ENCODE peak calls at places on chromosomes 2 and 18, in four cellular contexts. One of them, this sample, is unnamed.

GRCh38 chr2:40487592-40487991 is 35.7 kb upstream of the SLC8A1 start:
- DNase-seq in sigmoid colon: no peak
- DNase-seq in A549: no peak
- DNase-seq in HCT116: no peak
- DNase-seq in this sample: no peak

GRCh38 chr2:80117401-80117800 is 187.2 kb downstream of the LRRTM1 start:
- DNase-seq in sigmoid colon: no peak
- DNase-seq in A549: no peak
- DNase-seq in HCT116: no peak
- DNase-seq in this sample: no peak

GRCh38 chr2:111671426-111672150 is 212.4 kb downstream of the ANAPC1 start:
- DNase-seq in sigmoid colon: peak; percentile 78
- DNase-seq in A549: no peak
- DNase-seq in HCT116: no peak
- DNase-seq in this sample: no peak

GRCh38 chr2:61356261-61356957 is 114.5 kb downstream of the USP34 start:
- DNase-seq in sigmoid colon: no peak
- DNase-seq in A549: no peak
- DNase-seq in HCT116: no peak
- DNase-seq in this sample: peak; percentile 29

GRCh38 chr2:224658776-224659175 is 57.4 kb downstream of the CCDC195 start:
- DNase-seq in sigmoid colon: no peak
- DNase-seq in A549: no peak
- DNase-seq in HCT116: no peak
- DNase-seq in this sample: no peak

GRCh38 chr2:215316336-215316735 is 4.5 kb downstream of the ATIC start:
- DNase-seq in sigmoid colon: no peak
- DNase-seq in A549: no peak
- DNase-seq in HCT116: no peak
- DNase-seq in this sample: no peak

GRCh38 chr2:215747244-215747620 is 266.1 kb downstream of the MREG start:
- DNase-seq in sigmoid colon: no peak
- DNase-seq in A549: no peak
- DNase-seq in HCT116: no peak
- DNase-seq in this sample: no peak

GRCh38 chr2:168912466-168913170 is 11.5 kb downstream of the G6PC2 start:
- DNase-seq in sigmoid colon: peak; percentile 64
- DNase-seq in A549: no peak
- DNase-seq in HCT116: no peak
- DNase-seq in this sample: no peak

GRCh38 chr18:74748809-74749208 is 151.1 kb downstream of the ZNF407 start:
- DNase-seq in sigmoid colon: no peak
- DNase-seq in A549: no peak
- DNase-seq in HCT116: no peak
- DNase-seq in this sample: no peak

GRCh38 chr2:36671731-36672130 is 24.8 kb upstream of the VIT start:
- DNase-seq in sigmoid colon: no peak
- DNase-seq in A549: no peak
- DNase-seq in HCT116: no peak
- DNase-seq in this sample: no peak

GRCh38 chr2:167935803-167936110 is 311.6 kb downstream of the STK39 start:
- DNase-seq in sigmoid colon: no peak
- DNase-seq in A549: no peak
- DNase-seq in HCT116: no peak
- DNase-seq in this sample: no peak

GRCh38 chr2:19540739-19541503 is 182.5 kb upstream of the OSR1 start:
- DNase-seq in sigmoid colon: no peak
- DNase-seq in A549: peak; percentile 34
- DNase-seq in HCT116: peak; percentile 56
- DNase-seq in this sample: no peak

GRCh38 chr2:37895135-37895534 is 30.0 kb upstream of the RMDN2 start:
- DNase-seq in sigmoid colon: no peak
- DNase-seq in A549: no peak
- DNase-seq in HCT116: no peak
- DNase-seq in this sample: no peak

GRCh38 chr2:101811226-101812015 is 113.9 kb downstream of the MAP4K4 start:
- DNase-seq in sigmoid colon: no peak
- DNase-seq in A549: no peak
- DNase-seq in HCT116: no peak
- DNase-seq in this sample: no peak

GRCh38 chr2:61758991-61759390 is 94.9 kb downstream of the FAM161A start:
- DNase-seq in sigmoid colon: no peak
- DNase-seq in A549: no peak
- DNase-seq in HCT116: no peak
- DNase-seq in this sample: no peak

GRCh38 chr18:47050468-47050867 is 15.0 kb upstream of the ELOA2 start:
- DNase-seq in sigmoid colon: no peak
- DNase-seq in A549: no peak
- DNase-seq in HCT116: peak; percentile 54
- DNase-seq in this sample: peak; percentile 52

GRCh38 chr18:54772081-54772480 is 56.2 kb upstream of the RAB27B start:
- DNase-seq in sigmoid colon: no peak
- DNase-seq in A549: no peak
- DNase-seq in HCT116: no peak
- DNase-seq in this sample: no peak

GRCh38 chr2:188561473-188561979 is 269.9 kb downstream of the GULP1 start:
- DNase-seq in sigmoid colon: peak; percentile 34
- DNase-seq in A549: no peak
- DNase-seq in HCT116: no peak
- DNase-seq in this sample: no peak

GRCh38 chr2:200156140-200156858 is 150.2 kb upstream of the SPATS2L start:
- DNase-seq in sigmoid colon: no peak
- DNase-seq in A549: peak; percentile 24
- DNase-seq in HCT116: no peak
- DNase-seq in this sample: peak; percentile 65

GRCh38 chr18:595068-595467 is 1.7 kb upstream of the CLUL1 start:
- DNase-seq in sigmoid colon: no peak
- DNase-seq in A549: no peak
- DNase-seq in HCT116: no peak
- DNase-seq in this sample: no peak

GRCh38 chr2:155309483-155309882 is 611.0 kb downstream of the KCNJ3 start:
- DNase-seq in sigmoid colon: no peak
- DNase-seq in A549: no peak
- DNase-seq in HCT116: no peak
- DNase-seq in this sample: no peak

GRCh38 chr2:42795871-42796301 is 3.5 kb upstream of the HAAO start:
- DNase-seq in sigmoid colon: no peak
- DNase-seq in A549: no peak
- DNase-seq in HCT116: no peak
- DNase-seq in this sample: no peak

GRCh38 chr2:217934321-217935131 is 68.3 kb downstream of the TNS1 start:
- DNase-seq in sigmoid colon: peak; percentile 93
- DNase-seq in A549: peak; percentile 55
- DNase-seq in HCT116: no peak
- DNase-seq in this sample: no peak

GRCh38 chr18:7393080-7393479 is 162.2 kb downstream of the LRRC30 start:
- DNase-seq in sigmoid colon: no peak
- DNase-seq in A549: no peak
- DNase-seq in HCT116: no peak
- DNase-seq in this sample: no peak

DNA sequence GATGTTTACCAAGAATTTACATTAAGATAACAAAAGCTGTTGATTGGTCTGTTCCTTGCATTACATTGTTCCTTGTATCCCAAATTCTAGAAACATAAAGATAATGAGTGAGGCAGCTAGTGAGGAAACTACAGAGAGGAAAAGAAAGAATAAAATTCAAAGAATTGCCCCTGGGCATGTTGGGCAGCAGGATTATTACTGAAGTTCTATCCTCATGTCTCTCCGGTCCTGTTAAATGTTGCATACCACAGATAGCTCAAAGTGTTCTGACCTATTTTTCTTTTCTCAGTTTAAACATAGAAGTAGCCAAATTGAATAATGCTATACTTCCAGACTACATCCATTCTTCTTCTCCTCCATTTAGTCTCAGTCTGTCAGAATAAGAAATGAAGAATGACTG is 58.2 kb upstream of the DYNC1I2 start:
- DNase-seq in sigmoid colon: no peak
- DNase-seq in A549: no peak
- DNase-seq in HCT116: no peak
- DNase-seq in this sample: no peak
- TF ChIP-seq POLR2A in sigmoid colon: no peak
- TF ChIP-seq POLR2A in A549: no peak
- TF ChIP-seq POLR2A in HCT116: no peak
- TF ChIP-seq POLR2A in this sample: no peak

GRCh38 chr2:55617160-55618024 is at the start of gene PPP4R3B:
- DNase-seq in sigmoid colon: peak; percentile 100
- DNase-seq in A549: peak; percentile 99
- DNase-seq in HCT116: peak; percentile 98
- DNase-seq in this sample: peak; percentile 100

GRCh38 chr2:55620123-55620779 is 2.8 kb upstream of the PPP4R3B start:
- DNase-seq in sigmoid colon: no peak
- DNase-seq in A549: no peak
- DNase-seq in HCT116: no peak
- DNase-seq in this sample: peak; percentile 40

GRCh38 chr2:55618649-55619055 is 1.2 kb upstream of the PPP4R3B start:
- DNase-seq in sigmoid colon: peak; percentile 74
- DNase-seq in A549: peak; percentile 81
- DNase-seq in HCT116: peak; percentile 54
- DNase-seq in this sample: peak; percentile 80

GRCh38 chr2:55618025-55618648 is 715 bp upstream of the PPP4R3B start:
- DNase-seq in sigmoid colon: no peak
- DNase-seq in A549: no peak
- DNase-seq in HCT116: no peak
- DNase-seq in this sample: peak; percentile 72

DNA sequence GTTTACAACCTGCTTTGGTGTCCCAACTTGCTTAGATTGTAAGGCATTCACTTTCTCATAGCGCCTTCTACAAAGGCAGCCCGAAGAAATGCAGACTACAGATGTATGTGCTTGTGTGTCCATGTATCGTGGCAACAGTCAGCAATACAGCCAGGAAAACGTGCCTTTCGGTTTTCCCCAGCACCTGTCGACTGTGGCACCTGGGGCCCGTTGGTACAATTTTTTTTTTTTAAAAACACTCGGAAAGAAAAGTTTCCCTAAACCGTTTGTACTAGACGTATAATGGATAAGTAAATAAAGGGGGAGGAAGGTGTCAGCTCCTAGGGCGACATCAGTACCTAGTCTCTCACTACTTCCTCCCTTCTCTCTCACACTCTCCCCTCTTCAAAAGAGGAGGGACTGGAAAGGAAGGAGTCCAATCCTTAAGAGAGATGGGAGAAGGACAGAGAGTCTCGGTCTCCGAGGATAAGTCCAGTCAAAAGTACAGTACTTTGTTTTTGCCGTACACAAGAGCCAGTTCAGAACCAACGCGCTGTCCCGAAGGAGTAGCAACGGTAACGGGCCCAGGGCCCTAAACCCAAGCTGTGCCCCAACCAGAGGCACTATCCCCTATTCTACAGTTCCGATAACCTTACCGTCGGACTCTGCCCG is 788 bp downstream of the PPP4R3B start:
- DNase-seq in sigmoid colon: no peak
- DNase-seq in A549: peak; percentile 53
- DNase-seq in HCT116: no peak
- DNase-seq in this sample: peak; percentile 82
- TF ChIP-seq POLR2A in sigmoid colon: no peak
- TF ChIP-seq POLR2A in A549: no peak
- TF ChIP-seq POLR2A in HCT116: no peak
- TF ChIP-seq POLR2A in this sample: no peak

DNA sequence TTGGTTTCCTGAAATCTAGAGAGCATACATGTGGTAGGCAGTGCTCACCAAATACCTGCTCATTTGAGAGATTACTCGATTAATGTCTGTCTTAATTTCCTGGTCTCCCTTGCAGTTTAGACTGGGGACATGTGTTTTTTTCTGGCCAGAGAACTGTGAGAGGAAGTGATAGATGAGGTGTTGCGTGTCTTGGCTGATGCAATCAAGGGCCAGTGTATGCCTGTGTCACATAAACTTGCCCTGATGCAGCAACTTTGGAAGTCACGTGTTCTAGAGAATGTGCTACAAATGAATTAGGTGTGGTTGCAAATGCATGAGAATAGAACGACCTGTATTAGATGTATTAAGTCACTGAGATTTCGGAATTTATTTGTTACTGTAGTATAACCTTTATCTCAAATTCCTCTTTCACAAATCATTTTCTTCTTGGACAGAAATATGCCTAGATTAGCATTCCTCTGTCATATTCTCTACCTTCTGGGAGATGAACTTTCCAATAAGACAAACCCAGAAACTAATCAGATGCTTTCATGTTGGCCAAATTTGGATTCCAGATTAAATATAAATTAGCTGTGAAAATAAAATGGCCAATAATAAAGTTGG is 9.9 kb upstream of the IL1A start:
- DNase-seq in sigmoid colon: peak; percentile 69
- DNase-seq in A549: peak; percentile 31
- DNase-seq in HCT116: peak; percentile 49
- DNase-seq in this sample: peak; percentile 84
- TF ChIP-seq POLR2A in sigmoid colon: no peak
- TF ChIP-seq POLR2A in A549: no peak
- TF ChIP-seq POLR2A in HCT116: no peak
- TF ChIP-seq POLR2A in this sample: no peak

DNA sequence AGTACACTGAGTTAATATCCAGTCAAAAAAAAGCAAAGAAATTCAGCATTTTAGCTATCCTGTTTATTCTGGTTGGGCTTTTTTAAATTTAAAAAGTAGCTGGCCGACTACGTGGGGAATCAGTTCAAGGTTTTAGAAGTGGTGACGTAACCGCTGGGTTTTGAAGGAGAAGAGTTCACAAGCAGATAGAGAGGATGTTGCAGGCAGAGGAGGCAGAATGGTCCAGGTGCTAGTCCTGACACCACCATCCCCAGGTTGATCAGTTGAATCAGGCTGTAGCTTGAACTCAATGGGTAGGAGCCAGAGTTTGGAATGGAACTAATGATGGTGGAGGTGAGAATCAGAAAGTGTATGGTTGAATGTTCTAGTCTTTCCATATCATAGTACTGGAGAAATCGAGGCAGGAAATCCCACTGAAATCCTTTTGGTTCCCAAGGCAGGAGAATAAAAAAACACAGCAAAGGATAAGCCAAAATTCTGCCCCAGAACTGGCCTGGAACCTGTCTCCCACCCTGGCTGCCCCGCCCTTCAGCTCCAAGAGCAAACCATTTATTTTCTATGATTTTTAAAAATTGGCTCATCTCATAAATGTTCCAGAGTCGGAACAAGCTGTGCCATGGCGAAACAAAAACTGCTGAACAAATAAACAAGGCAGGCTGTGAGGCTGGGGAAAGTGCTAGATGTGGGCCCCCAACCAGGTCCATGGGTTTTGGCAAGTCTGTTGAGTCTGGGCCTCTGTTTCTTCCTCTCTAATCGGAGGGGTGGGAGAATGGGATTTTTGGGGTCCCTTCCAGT is 44.0 kb downstream of the SLC4A1AP start:
- DNase-seq in sigmoid colon: no peak
- DNase-seq in A549: no peak
- DNase-seq in HCT116: no peak
- DNase-seq in this sample: no peak
- TF ChIP-seq POLR2A in sigmoid colon: no peak
- TF ChIP-seq POLR2A in A549: no peak
- TF ChIP-seq POLR2A in HCT116: no peak
- TF ChIP-seq POLR2A in this sample: no peak

This sample was measured in erythroblast.